ENCODE peak calls at places on chromosome 15, in six cellular contexts. One of them, this sample, is unnamed.
A peak's percentile ranks its signal among the peaks of the same experiment; 100 is the strongest.

GRCh38 chr15:74245342-74245931 is 9.3 kb downstream of the CCDC33 start:
- DNase-seq in Calu3: no peak
- DNase-seq in neural crest cell: peak; percentile 46
- DNase-seq in colonic mucosa: no peak
- DNase-seq in fibroblast of mammary gland: no peak
- DNase-seq in AG10803: no peak
- DNase-seq in this sample: no peak

GRCh38 chr15:99324082-99324620 is 72.9 kb downstream of the LRRC28 start:
- DNase-seq in neural crest cell: no peak
- DNase-seq in colonic mucosa: no peak
- DNase-seq in Calu3: no peak
- DNase-seq in AG10803: peak; percentile 76
- DNase-seq in fibroblast of mammary gland: peak; percentile 89
- DNase-seq in this sample: peak; percentile 72

GRCh38 chr15:94937243-94937642 is 705.9 kb downstream of the MCTP2 start:
- DNase-seq in fibroblast of mammary gland: no peak
- DNase-seq in AG10803: no peak
- DNase-seq in neural crest cell: no peak
- DNase-seq in colonic mucosa: no peak
- DNase-seq in Calu3: no peak
- DNase-seq in this sample: no peak

GRCh38 chr15:79898369-79898768 is 1.6 kb upstream of the MTHFS start:
- DNase-seq in colonic mucosa: no peak
- DNase-seq in fibroblast of mammary gland: no peak
- DNase-seq in AG10803: no peak
- DNase-seq in Calu3: no peak
- DNase-seq in neural crest cell: no peak
- DNase-seq in this sample: no peak

GRCh38 chr15:44713006-44713966 is 2.0 kb downstream of the B2M start:
- DNase-seq in Calu3: no peak
- DNase-seq in colonic mucosa: no peak
- DNase-seq in neural crest cell: no peak
- DNase-seq in fibroblast of mammary gland: peak; percentile 51
- DNase-seq in AG10803: peak; percentile 40
- DNase-seq in this sample: peak; percentile 51

GRCh38 chr15:96381463-96381862 is 51.0 kb downstream of the NR2F2 start:
- DNase-seq in AG10803: no peak
- DNase-seq in Calu3: peak; percentile 25
- DNase-seq in fibroblast of mammary gland: peak; percentile 37
- DNase-seq in colonic mucosa: no peak
- DNase-seq in neural crest cell: no peak
- DNase-seq in this sample: no peak

GRCh38 chr15:65180167-65180566 is 5.0 kb downstream of the CLPX start:
- DNase-seq in colonic mucosa: no peak
- DNase-seq in AG10803: no peak
- DNase-seq in Calu3: no peak
- DNase-seq in fibroblast of mammary gland: no peak
- DNase-seq in neural crest cell: no peak
- DNase-seq in this sample: no peak

GRCh38 chr15:48307586-48307985 is 23.6 kb upstream of the DUT start:
- DNase-seq in colonic mucosa: no peak
- DNase-seq in Calu3: no peak
- DNase-seq in fibroblast of mammary gland: peak; percentile 3
- DNase-seq in neural crest cell: no peak
- DNase-seq in AG10803: no peak
- DNase-seq in this sample: no peak

GRCh38 chr15:95369202-95369601 is 961.3 kb upstream of the NR2F2 start:
- DNase-seq in neural crest cell: no peak
- DNase-seq in Calu3: no peak
- DNase-seq in fibroblast of mammary gland: no peak
- DNase-seq in AG10803: no peak
- DNase-seq in colonic mucosa: no peak
- DNase-seq in this sample: no peak

DNA sequence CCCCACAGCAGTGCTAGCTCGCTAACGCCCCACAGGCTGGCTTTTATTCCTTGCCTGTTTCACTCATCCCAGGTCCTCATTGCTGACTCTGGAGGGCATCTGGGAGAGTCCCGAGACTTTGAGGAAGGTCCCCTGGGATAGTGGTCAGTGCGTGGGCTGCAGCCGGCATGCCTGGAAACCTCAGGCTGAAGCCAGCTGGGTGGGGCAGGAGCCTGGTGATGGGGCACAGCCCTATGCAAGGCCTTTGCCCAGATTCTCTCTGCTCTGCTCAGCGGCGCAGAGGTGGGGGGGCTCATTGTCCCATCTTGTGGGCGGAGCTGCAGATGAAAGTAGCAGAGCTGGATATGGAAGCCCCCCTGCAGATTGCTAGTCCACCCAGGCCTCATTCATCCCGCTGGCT is 55.7 kb upstream of the SMAD6 start:
- DNase-seq in colonic mucosa: no peak
- DNase-seq in neural crest cell: no peak
- DNase-seq in fibroblast of mammary gland: peak; percentile 81
- DNase-seq in AG10803: peak; percentile 79
- DNase-seq in Calu3: no peak
- DNase-seq in this sample: no peak
- TF ChIP-seq CTCF in colonic mucosa: no peak
- TF ChIP-seq CTCF in neural crest cell: no peak
- TF ChIP-seq CTCF in fibroblast of mammary gland: no peak
- TF ChIP-seq CTCF in AG10803: no peak
- TF ChIP-seq CTCF in Calu3: no peak
- TF ChIP-seq CTCF in this sample: no peak

GRCh38 chr15:51283026-51283425 is 55.4 kb downstream of the CYP19A1 start:
- DNase-seq in fibroblast of mammary gland: no peak
- DNase-seq in colonic mucosa: no peak
- DNase-seq in Calu3: no peak
- DNase-seq in AG10803: no peak
- DNase-seq in neural crest cell: no peak
- DNase-seq in this sample: no peak
- TF ChIP-seq CTCF in fibroblast of mammary gland: no peak
- TF ChIP-seq CTCF in colonic mucosa: no peak
- TF ChIP-seq CTCF in Calu3: no peak
- TF ChIP-seq CTCF in AG10803: no peak
- TF ChIP-seq CTCF in neural crest cell: no peak
- TF ChIP-seq CTCF in this sample: no peak

GRCh38 chr15:100926258-100926657 is 7.1 kb downstream of the LRRK1 start:
- DNase-seq in colonic mucosa: peak; percentile 16
- DNase-seq in fibroblast of mammary gland: no peak
- DNase-seq in AG10803: no peak
- DNase-seq in neural crest cell: no peak
- DNase-seq in Calu3: no peak
- DNase-seq in this sample: no peak
- TF ChIP-seq CTCF in colonic mucosa: no peak
- TF ChIP-seq CTCF in fibroblast of mammary gland: peak; percentile 11
- TF ChIP-seq CTCF in AG10803: no peak
- TF ChIP-seq CTCF in neural crest cell: no peak
- TF ChIP-seq CTCF in Calu3: no peak
- TF ChIP-seq CTCF in this sample: peak; percentile 16

GRCh38 chr15:85582076-85582718 is 201.8 kb downstream of the AKAP13 start:
- DNase-seq in fibroblast of mammary gland: peak; percentile 89
- DNase-seq in colonic mucosa: peak; percentile 62
- DNase-seq in Calu3: peak; percentile 45
- DNase-seq in AG10803: peak; percentile 61
- DNase-seq in neural crest cell: no peak
- DNase-seq in this sample: no peak

GRCh38 chr15:85581495-85581894 is 201.1 kb downstream of the AKAP13 start:
- DNase-seq in Calu3: peak; percentile 60
- DNase-seq in AG10803: no peak
- DNase-seq in neural crest cell: no peak
- DNase-seq in colonic mucosa: peak; percentile 55
- DNase-seq in fibroblast of mammary gland: peak; percentile 28
- DNase-seq in this sample: no peak

GRCh38 chr15:85579011-85579701 is 198.8 kb downstream of the AKAP13 start:
- DNase-seq in neural crest cell: no peak
- DNase-seq in colonic mucosa: peak; percentile 82
- DNase-seq in Calu3: peak; percentile 37
- DNase-seq in AG10803: no peak
- DNase-seq in fibroblast of mammary gland: no peak
- DNase-seq in this sample: no peak

GRCh38 chr15:85580914-85581313 is 200.5 kb downstream of the AKAP13 start:
- DNase-seq in Calu3: peak; percentile 81
- DNase-seq in fibroblast of mammary gland: peak; percentile 11
- DNase-seq in colonic mucosa: peak; percentile 69
- DNase-seq in AG10803: no peak
- DNase-seq in neural crest cell: no peak
- DNase-seq in this sample: no peak

GRCh38 chr15:85579957-85580694 is 199.7 kb downstream of the AKAP13 start:
- DNase-seq in neural crest cell: no peak
- DNase-seq in Calu3: peak; percentile 70
- DNase-seq in colonic mucosa: peak; percentile 79
- DNase-seq in AG10803: peak; percentile 56
- DNase-seq in fibroblast of mammary gland: peak; percentile 86
- DNase-seq in this sample: no peak
- TF ChIP-seq CTCF in neural crest cell: no peak
- TF ChIP-seq CTCF in Calu3: no peak
- TF ChIP-seq CTCF in colonic mucosa: no peak
- TF ChIP-seq CTCF in AG10803: no peak
- TF ChIP-seq CTCF in fibroblast of mammary gland: no peak
- TF ChIP-seq CTCF in this sample: no peak

GRCh38 chr15:91522609-91523332 is 330.7 kb upstream of the SLCO3A1 start:
- DNase-seq in colonic mucosa: no peak
- DNase-seq in AG10803: peak; percentile 74
- DNase-seq in fibroblast of mammary gland: peak; percentile 68
- DNase-seq in neural crest cell: no peak
- DNase-seq in Calu3: peak; percentile 25
- DNase-seq in this sample: peak; percentile 56
- TF ChIP-seq CTCF in colonic mucosa: no peak
- TF ChIP-seq CTCF in AG10803: peak; percentile 65
- TF ChIP-seq CTCF in fibroblast of mammary gland: peak; percentile 63
- TF ChIP-seq CTCF in neural crest cell: peak; percentile 35
- TF ChIP-seq CTCF in Calu3: peak; percentile 29
- TF ChIP-seq CTCF in this sample: peak; percentile 78

GRCh38 chr15:40936709-40937666 is 7.8 kb downstream of the DLL4 start:
- DNase-seq in neural crest cell: no peak
- DNase-seq in Calu3: no peak
- DNase-seq in fibroblast of mammary gland: peak; percentile 66
- DNase-seq in AG10803: no peak
- DNase-seq in colonic mucosa: no peak
- DNase-seq in this sample: no peak
- TF ChIP-seq CTCF in neural crest cell: no peak
- TF ChIP-seq CTCF in Calu3: no peak
- TF ChIP-seq CTCF in fibroblast of mammary gland: no peak
- TF ChIP-seq CTCF in AG10803: no peak
- TF ChIP-seq CTCF in colonic mucosa: no peak
- TF ChIP-seq CTCF in this sample: peak; percentile 31

GRCh38 chr15:38474155-38474757 is 20.3 kb downstream of the FAM98B start:
- DNase-seq in colonic mucosa: peak; percentile 40
- DNase-seq in fibroblast of mammary gland: peak; percentile 65
- DNase-seq in AG10803: peak; percentile 87
- DNase-seq in neural crest cell: no peak
- DNase-seq in Calu3: peak; percentile 13
- DNase-seq in this sample: peak; percentile 72
- TF ChIP-seq CTCF in colonic mucosa: peak; percentile 60
- TF ChIP-seq CTCF in fibroblast of mammary gland: peak; percentile 76
- TF ChIP-seq CTCF in AG10803: peak; percentile 89
- TF ChIP-seq CTCF in neural crest cell: peak; percentile 82
- TF ChIP-seq CTCF in Calu3: peak; percentile 21
- TF ChIP-seq CTCF in this sample: peak; percentile 89

DNA sequence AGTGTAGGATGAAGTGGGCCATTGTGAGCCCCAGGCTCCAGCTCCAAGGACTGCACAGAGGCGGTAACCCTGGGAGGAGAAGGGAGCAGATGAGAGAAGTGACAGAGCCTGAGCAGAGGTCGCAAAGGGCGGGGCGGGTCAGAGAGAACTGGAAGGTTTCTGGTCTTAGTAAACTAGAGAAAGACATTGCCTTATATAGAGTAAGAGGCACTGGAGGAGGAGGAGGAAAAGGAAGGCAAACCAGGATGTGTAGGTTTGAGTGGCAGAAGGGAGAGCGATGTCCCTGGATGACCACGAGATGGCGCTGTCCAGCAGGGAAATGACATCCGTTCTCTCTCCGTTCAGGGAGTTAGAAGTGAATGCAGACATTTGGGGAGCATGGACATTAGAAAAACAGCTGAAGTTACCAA is 49.0 kb downstream of the STARD5 start:
- DNase-seq in fibroblast of mammary gland: peak; percentile 85
- DNase-seq in colonic mucosa: peak; percentile 89
- DNase-seq in Calu3: peak; percentile 81
- DNase-seq in neural crest cell: peak; percentile 83
- DNase-seq in AG10803: peak; percentile 79
- DNase-seq in this sample: peak; percentile 70
- TF ChIP-seq CTCF in fibroblast of mammary gland: peak; percentile 94
- TF ChIP-seq CTCF in colonic mucosa: peak; percentile 76
- TF ChIP-seq CTCF in Calu3: peak; percentile 70
- TF ChIP-seq CTCF in neural crest cell: peak; percentile 88
- TF ChIP-seq CTCF in AG10803: peak; percentile 95
- TF ChIP-seq CTCF in this sample: peak; percentile 86

DNA sequence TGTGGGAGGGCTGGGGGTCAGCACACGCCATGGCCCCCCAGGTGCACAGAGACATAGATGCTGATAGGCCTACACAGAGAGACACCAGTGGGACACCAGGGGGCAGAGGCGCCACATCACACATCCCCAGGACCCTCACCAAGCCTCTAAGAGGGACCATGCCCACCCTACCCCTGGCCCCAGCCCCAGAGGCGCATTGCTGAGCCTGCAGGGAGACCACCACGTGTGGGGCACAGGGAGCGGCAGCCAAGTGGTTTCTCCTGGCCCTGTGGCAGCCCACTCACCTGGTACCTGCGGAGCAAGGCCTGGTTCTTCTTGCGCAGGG is 1.2 kb downstream of the CCDC9B start:
- DNase-seq in Calu3: no peak
- DNase-seq in colonic mucosa: no peak
- DNase-seq in neural crest cell: no peak
- DNase-seq in fibroblast of mammary gland: no peak
- DNase-seq in AG10803: no peak
- DNase-seq in this sample: no peak
- TF ChIP-seq CTCF in Calu3: no peak
- TF ChIP-seq CTCF in colonic mucosa: no peak
- TF ChIP-seq CTCF in neural crest cell: no peak
- TF ChIP-seq CTCF in fibroblast of mammary gland: no peak
- TF ChIP-seq CTCF in AG10803: peak; percentile 24
- TF ChIP-seq CTCF in this sample: peak; percentile 36